ENCODE peak calls at places on chromosomes 3 and 15, in seven cellular contexts. One of them, this sample, is unnamed.

GRCh38 chr3:142676151-142676550 is 47.7 kb upstream of the TRPC1 start:
- DNase-seq in fibroblast of lung: no peak
- DNase-seq in fibroblast of mammary gland: no peak
- DNase-seq in DND-41: no peak
- DNase-seq in brain microvascular endothelial cell: no peak
- DNase-seq in right cardiac atrium: no peak
- DNase-seq in choroid plexus epithelial cell: no peak
- DNase-seq in this sample: no peak

GRCh38 chr15:74808073-74808839 is 4.4 kb upstream of the LMAN1L start:
- DNase-seq in fibroblast of lung: peak; percentile 45
- DNase-seq in fibroblast of mammary gland: no peak
- DNase-seq in DND-41: no peak
- DNase-seq in brain microvascular endothelial cell: no peak
- DNase-seq in right cardiac atrium: peak; percentile 75
- DNase-seq in choroid plexus epithelial cell: peak; percentile 28
- DNase-seq in this sample: no peak

GRCh38 chr15:31905054-31905453 is 125.3 kb upstream of the CHRNA7 start:
- DNase-seq in fibroblast of lung: no peak
- DNase-seq in fibroblast of mammary gland: no peak
- DNase-seq in DND-41: no peak
- DNase-seq in brain microvascular endothelial cell: no peak
- DNase-seq in right cardiac atrium: peak; percentile 60
- DNase-seq in choroid plexus epithelial cell: no peak
- DNase-seq in this sample: no peak

GRCh38 chr15:35271371-35272043 is 186.4 kb upstream of the NANOGP8 start:
- DNase-seq in fibroblast of lung: peak; percentile 59
- DNase-seq in fibroblast of mammary gland: peak; percentile 56
- DNase-seq in DND-41: no peak
- DNase-seq in brain microvascular endothelial cell: peak; percentile 15
- DNase-seq in right cardiac atrium: no peak
- DNase-seq in choroid plexus epithelial cell: peak; percentile 65
- DNase-seq in this sample: no peak

GRCh38 chr3:108312656-108313055 is 16.3 kb downstream of the HHLA2 start:
- DNase-seq in fibroblast of lung: peak; percentile 5
- DNase-seq in fibroblast of mammary gland: peak; percentile 25
- DNase-seq in DND-41: no peak
- DNase-seq in brain microvascular endothelial cell: no peak
- DNase-seq in right cardiac atrium: no peak
- DNase-seq in choroid plexus epithelial cell: no peak
- DNase-seq in this sample: no peak

GRCh38 chr15:70196314-70197291 is 98.9 kb upstream of the TLE3 start:
- DNase-seq in fibroblast of lung: peak; percentile 75
- DNase-seq in fibroblast of mammary gland: peak; percentile 73
- DNase-seq in DND-41: no peak
- DNase-seq in brain microvascular endothelial cell: peak; percentile 91
- DNase-seq in right cardiac atrium: peak; percentile 67
- DNase-seq in choroid plexus epithelial cell: peak; percentile 96
- DNase-seq in this sample: no peak

GRCh38 chr15:96020133-96020532 is 310.4 kb upstream of the NR2F2 start:
- DNase-seq in fibroblast of lung: no peak
- DNase-seq in fibroblast of mammary gland: no peak
- DNase-seq in DND-41: no peak
- DNase-seq in brain microvascular endothelial cell: no peak
- DNase-seq in right cardiac atrium: no peak
- DNase-seq in choroid plexus epithelial cell: no peak
- DNase-seq in this sample: no peak

GRCh38 chr3:195549931-195550519 is 6.9 kb upstream of the PPP1R2 start:
- DNase-seq in fibroblast of lung: no peak
- DNase-seq in fibroblast of mammary gland: no peak
- DNase-seq in DND-41: peak; percentile 87
- DNase-seq in brain microvascular endothelial cell: no peak
- DNase-seq in right cardiac atrium: peak; percentile 29
- DNase-seq in choroid plexus epithelial cell: peak; percentile 71
- DNase-seq in this sample: peak; percentile 89

GRCh38 chr15:40449275-40449674 is 8.5 kb downstream of the BAHD1 start:
- DNase-seq in fibroblast of lung: no peak
- DNase-seq in fibroblast of mammary gland: peak; percentile 46
- DNase-seq in DND-41: no peak
- DNase-seq in brain microvascular endothelial cell: no peak
- DNase-seq in right cardiac atrium: no peak
- DNase-seq in choroid plexus epithelial cell: no peak
- DNase-seq in this sample: no peak

GRCh38 chr3:105367406-105368213 is 901 bp downstream of the ALCAM start:
- DNase-seq in fibroblast of lung: peak; percentile 78
- DNase-seq in fibroblast of mammary gland: peak; percentile 65
- DNase-seq in DND-41: peak; percentile 70
- DNase-seq in brain microvascular endothelial cell: peak; percentile 70
- DNase-seq in right cardiac atrium: peak; percentile 82
- DNase-seq in choroid plexus epithelial cell: peak; percentile 75
- DNase-seq in this sample: no peak

GRCh38 chr3:82834098-82834497 is 1072.7 kb upstream of the GBE1 start:
- DNase-seq in fibroblast of lung: no peak
- DNase-seq in fibroblast of mammary gland: no peak
- DNase-seq in DND-41: no peak
- DNase-seq in brain microvascular endothelial cell: no peak
- DNase-seq in right cardiac atrium: no peak
- DNase-seq in choroid plexus epithelial cell: no peak
- DNase-seq in this sample: no peak

GRCh38 chr15:78317145-78317836 is 17.9 kb upstream of the SKIC8 start:
- DNase-seq in fibroblast of lung: peak; percentile 12
- DNase-seq in fibroblast of mammary gland: peak; percentile 17
- DNase-seq in DND-41: no peak
- DNase-seq in brain microvascular endothelial cell: no peak
- DNase-seq in right cardiac atrium: no peak
- DNase-seq in choroid plexus epithelial cell: no peak
- DNase-seq in this sample: no peak

GRCh38 chr15:43168192-43169107 is 16.8 kb upstream of the CCNDBP1 start:
- DNase-seq in fibroblast of lung: peak; percentile 45
- DNase-seq in fibroblast of mammary gland: peak; percentile 66
- DNase-seq in DND-41: no peak
- DNase-seq in brain microvascular endothelial cell: peak; percentile 24
- DNase-seq in right cardiac atrium: no peak
- DNase-seq in choroid plexus epithelial cell: peak; percentile 66
- DNase-seq in this sample: no peak

GRCh38 chr3:185807455-185808068 is 17.3 kb downstream of the IGF2BP2 start:
- DNase-seq in fibroblast of lung: peak; percentile 68
- DNase-seq in fibroblast of mammary gland: peak; percentile 99
- DNase-seq in DND-41: no peak
- DNase-seq in brain microvascular endothelial cell: peak; percentile 98
- DNase-seq in right cardiac atrium: no peak
- DNase-seq in choroid plexus epithelial cell: peak; percentile 86
- DNase-seq in this sample: no peak

DNA sequence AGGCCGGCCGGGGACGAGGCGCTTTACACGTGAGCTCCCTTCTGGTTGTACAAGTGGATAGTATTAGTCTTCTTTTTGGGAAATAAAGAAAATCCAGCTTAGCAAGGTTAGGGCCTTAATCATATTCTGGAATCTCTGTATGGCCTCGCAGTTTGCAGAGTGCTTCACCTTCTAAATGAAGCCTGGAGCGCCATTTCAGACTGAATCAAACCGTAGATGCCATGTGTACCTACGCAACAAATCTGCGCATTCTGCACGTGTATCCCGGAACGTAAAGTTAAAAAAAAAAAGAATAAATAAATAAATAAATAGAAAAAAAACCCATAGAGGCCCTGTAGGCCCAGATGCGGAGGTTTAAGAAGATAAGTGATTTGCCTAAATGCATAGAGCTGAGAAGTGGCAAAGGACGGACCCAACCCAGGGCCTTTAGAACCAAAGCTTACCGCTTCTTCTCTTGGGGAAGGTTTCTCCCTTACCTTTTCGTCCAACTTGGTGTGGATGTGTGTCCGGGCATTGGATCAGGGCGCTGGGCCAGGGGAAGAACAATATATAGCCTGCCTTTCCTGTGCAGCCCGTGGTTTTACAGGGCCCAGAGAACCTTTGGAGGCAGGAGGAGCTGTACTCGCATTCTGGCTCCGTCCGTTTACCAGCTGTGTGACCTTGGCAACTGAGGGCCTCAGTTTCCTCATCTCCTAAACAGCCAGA is 516 bp upstream of the P3H2 start:
- DNase-seq in fibroblast of lung: no peak
- DNase-seq in fibroblast of mammary gland: no peak
- DNase-seq in DND-41: no peak
- DNase-seq in brain microvascular endothelial cell: no peak
- DNase-seq in right cardiac atrium: no peak
- DNase-seq in choroid plexus epithelial cell: no peak
- DNase-seq in this sample: no peak
- H3K4me3 ChIP-seq in fibroblast of lung: no peak overlapping the region
- H3K4me3 ChIP-seq in fibroblast of mammary gland: peak overlapping the region; percentile 55
- H3K4me3 ChIP-seq in DND-41: no peak overlapping the region
- H3K4me3 ChIP-seq in brain microvascular endothelial cell: peak overlapping the region; percentile 70
- H3K4me3 ChIP-seq in right cardiac atrium: peak overlapping the region; percentile 90
- H3K4me3 ChIP-seq in choroid plexus epithelial cell: peak overlapping the region; percentile 81
- H3K4me3 ChIP-seq in this sample: no peak overlapping the region

GRCh38 chr3:47892284-47892683 is 89.3 kb downstream of the DHX30 start:
- DNase-seq in fibroblast of lung: no peak
- DNase-seq in fibroblast of mammary gland: no peak
- DNase-seq in DND-41: no peak
- DNase-seq in brain microvascular endothelial cell: no peak
- DNase-seq in right cardiac atrium: no peak
- DNase-seq in choroid plexus epithelial cell: no peak
- DNase-seq in this sample: no peak

GRCh38 chr3:47895241-47895640 is 92.3 kb downstream of the DHX30 start:
- DNase-seq in fibroblast of lung: no peak
- DNase-seq in fibroblast of mammary gland: no peak
- DNase-seq in DND-41: no peak
- DNase-seq in brain microvascular endothelial cell: no peak
- DNase-seq in right cardiac atrium: no peak
- DNase-seq in choroid plexus epithelial cell: no peak
- DNase-seq in this sample: no peak

GRCh38 chr3:47889001-47889757 is 86.2 kb downstream of the DHX30 start:
- DNase-seq in fibroblast of lung: no peak
- DNase-seq in fibroblast of mammary gland: no peak
- DNase-seq in DND-41: no peak
- DNase-seq in brain microvascular endothelial cell: no peak
- DNase-seq in right cardiac atrium: no peak
- DNase-seq in choroid plexus epithelial cell: no peak
- DNase-seq in this sample: no peak

GRCh38 chr3:47890832-47891620 is 88.1 kb downstream of the DHX30 start:
- DNase-seq in fibroblast of lung: peak; percentile 42
- DNase-seq in fibroblast of mammary gland: no peak
- DNase-seq in DND-41: no peak
- DNase-seq in brain microvascular endothelial cell: no peak
- DNase-seq in right cardiac atrium: no peak
- DNase-seq in choroid plexus epithelial cell: no peak
- DNase-seq in this sample: no peak

GRCh38 chr3:47890037-47890831 is 87.3 kb downstream of the DHX30 start:
- DNase-seq in fibroblast of lung: no peak
- DNase-seq in fibroblast of mammary gland: no peak
- DNase-seq in DND-41: no peak
- DNase-seq in brain microvascular endothelial cell: no peak
- DNase-seq in right cardiac atrium: no peak
- DNase-seq in choroid plexus epithelial cell: no peak
- DNase-seq in this sample: no peak
- H3K4me3 ChIP-seq in fibroblast of lung: no peak overlapping the region
- H3K4me3 ChIP-seq in fibroblast of mammary gland: no peak overlapping the region
- H3K4me3 ChIP-seq in DND-41: no peak overlapping the region
- H3K4me3 ChIP-seq in brain microvascular endothelial cell: no peak overlapping the region
- H3K4me3 ChIP-seq in right cardiac atrium: no peak overlapping the region
- H3K4me3 ChIP-seq in choroid plexus epithelial cell: no peak overlapping the region
- H3K4me3 ChIP-seq in this sample: no peak overlapping the region

GRCh38 chr3:175308105-175308504 is 449.0 kb downstream of the NAALADL2 start:
- DNase-seq in fibroblast of lung: no peak
- DNase-seq in fibroblast of mammary gland: no peak
- DNase-seq in DND-41: no peak
- DNase-seq in brain microvascular endothelial cell: no peak
- DNase-seq in right cardiac atrium: no peak
- DNase-seq in choroid plexus epithelial cell: no peak
- DNase-seq in this sample: no peak
- H3K4me3 ChIP-seq in fibroblast of lung: no peak overlapping the region
- H3K4me3 ChIP-seq in fibroblast of mammary gland: no peak overlapping the region
- H3K4me3 ChIP-seq in DND-41: no peak overlapping the region
- H3K4me3 ChIP-seq in brain microvascular endothelial cell: no peak overlapping the region
- H3K4me3 ChIP-seq in right cardiac atrium: no peak overlapping the region
- H3K4me3 ChIP-seq in choroid plexus epithelial cell: no peak overlapping the region
- H3K4me3 ChIP-seq in this sample: no peak overlapping the region

GRCh38 chr15:68053001-68053400 is 1.1 kb upstream of the PIAS1 start:
- DNase-seq in fibroblast of lung: no peak
- DNase-seq in fibroblast of mammary gland: no peak
- DNase-seq in DND-41: no peak
- DNase-seq in brain microvascular endothelial cell: no peak
- DNase-seq in right cardiac atrium: no peak
- DNase-seq in choroid plexus epithelial cell: no peak
- DNase-seq in this sample: no peak
- H3K4me3 ChIP-seq in fibroblast of lung: no peak overlapping the region
- H3K4me3 ChIP-seq in fibroblast of mammary gland: no peak overlapping the region
- H3K4me3 ChIP-seq in DND-41: no peak overlapping the region
- H3K4me3 ChIP-seq in brain microvascular endothelial cell: no peak overlapping the region
- H3K4me3 ChIP-seq in right cardiac atrium: no peak overlapping the region
- H3K4me3 ChIP-seq in choroid plexus epithelial cell: no peak overlapping the region
- H3K4me3 ChIP-seq in this sample: no peak overlapping the region

DNA sequence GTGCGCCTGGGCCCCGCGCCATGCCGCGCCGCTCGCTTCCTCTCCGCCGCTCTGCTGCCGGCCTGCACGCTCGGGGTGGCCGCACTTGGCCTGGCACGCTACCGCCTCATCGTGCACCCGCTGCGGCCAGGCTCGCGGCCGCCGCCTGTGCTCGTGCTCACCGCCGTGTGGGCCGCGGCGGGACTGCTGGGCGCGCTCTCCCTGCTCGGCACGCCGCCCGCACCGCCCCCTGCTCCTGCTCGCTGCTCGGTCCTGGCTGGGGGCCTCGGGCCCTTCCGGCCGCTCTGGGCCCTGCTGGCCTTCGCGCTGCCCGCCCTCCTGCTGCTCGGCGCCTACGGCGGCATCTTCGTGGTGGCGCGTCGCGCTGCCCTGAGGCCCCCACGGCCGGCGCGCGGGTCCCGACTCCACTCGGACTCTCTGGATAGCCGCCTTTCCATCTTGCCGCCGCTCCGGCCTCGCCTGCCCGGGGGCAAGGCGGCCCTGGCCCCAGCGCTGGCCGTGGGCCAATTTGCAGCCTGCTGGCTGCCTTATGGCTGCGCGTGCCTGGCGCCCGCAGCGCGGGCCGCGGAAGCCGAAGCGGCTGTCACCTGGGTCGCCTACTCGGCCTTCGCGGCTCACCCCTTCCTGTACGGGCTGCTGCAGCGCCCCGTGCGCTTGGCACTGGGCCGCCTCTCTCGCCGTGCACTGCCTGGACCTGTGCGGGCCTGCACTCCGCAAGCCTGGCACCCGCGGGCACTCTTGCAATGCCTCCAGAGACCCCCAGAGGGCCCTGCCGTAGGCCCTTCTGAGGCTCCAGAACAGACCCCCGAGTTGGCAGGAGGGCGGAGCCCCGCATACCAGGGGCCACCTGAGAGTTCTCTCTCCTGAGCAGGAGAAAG is 951 bp downstream of the GPR62 start:
- DNase-seq in fibroblast of lung: peak; percentile 54
- DNase-seq in fibroblast of mammary gland: peak; percentile 45
- DNase-seq in DND-41: no peak
- DNase-seq in brain microvascular endothelial cell: no peak
- DNase-seq in right cardiac atrium: peak; percentile 90
- DNase-seq in choroid plexus epithelial cell: peak; percentile 55
- DNase-seq in this sample: no peak
- H3K4me3 ChIP-seq in fibroblast of lung: no peak overlapping the region
- H3K4me3 ChIP-seq in fibroblast of mammary gland: no peak overlapping the region
- H3K4me3 ChIP-seq in DND-41: no peak overlapping the region
- H3K4me3 ChIP-seq in brain microvascular endothelial cell: peak overlapping the region; percentile 29
- H3K4me3 ChIP-seq in right cardiac atrium: peak overlapping the region; percentile 8
- H3K4me3 ChIP-seq in choroid plexus epithelial cell: peak overlapping the region; percentile 37
- H3K4me3 ChIP-seq in this sample: no peak overlapping the region

GRCh38 chr3:8979262-8979661 is 16.0 kb upstream of the RAD18 start:
- DNase-seq in fibroblast of lung: no peak
- DNase-seq in fibroblast of mammary gland: peak; percentile 26
- DNase-seq in DND-41: no peak
- DNase-seq in brain microvascular endothelial cell: no peak
- DNase-seq in right cardiac atrium: no peak
- DNase-seq in choroid plexus epithelial cell: no peak
- DNase-seq in this sample: no peak
- H3K4me3 ChIP-seq in fibroblast of lung: no peak overlapping the region
- H3K4me3 ChIP-seq in fibroblast of mammary gland: no peak overlapping the region
- H3K4me3 ChIP-seq in DND-41: no peak overlapping the region
- H3K4me3 ChIP-seq in brain microvascular endothelial cell: no peak overlapping the region
- H3K4me3 ChIP-seq in right cardiac atrium: no peak overlapping the region
- H3K4me3 ChIP-seq in choroid plexus epithelial cell: no peak overlapping the region
- H3K4me3 ChIP-seq in this sample: no peak overlapping the region

This sample was measured in Jurkat, Clone E6-1.